ENCODE peak calls at places on chromosome 11, in eight cellular contexts. A is suprapubic skin, R is A549, V is left ventricle myocardium inferior, U is fibroblast of mammary gland, W is cardiac muscle cell, Z is sigmoid colon, Y is WERI-Rb-1. H is an unnamed sample.
A peak's percentile ranks its signal among the peaks of the same experiment; 100 is the strongest.

GRCh38 chr11:66546368-66546965 is at the start of gene ACTN3:
- DNase-seq in A (no peak), R (no peak), V (peak; percentile 33), U (peak; percentile 33), W (peak; percentile 92), Z (peak; percentile 87), Y (no peak), H (no peak)

GRCh38 chr11:538431-539051 is 1.2 kb downstream of the LRRC56 start:
- DNase-seq in A (peak; percentile 55), R (no peak), V (peak; percentile 11), U (no peak), W (no peak), Z (no peak), Y (no peak), H (no peak)

GRCh38 chr11:122721201-122721963 is 65.9 kb downstream of the UBASH3B start:
- DNase-seq in A (no peak), R (no peak), V (no peak), U (peak; percentile 45), W (no peak), Z (peak; percentile 43), Y (no peak), H (no peak)

GRCh38 chr11:72363112-72363511 is 71.2 kb downstream of the CLPB start:
- DNase-seq in A (no peak), R (no peak), V (no peak), U (no peak), W (no peak), Z (no peak), Y (no peak), H (no peak)

GRCh38 chr11:45378516-45378915 is 92.4 kb upstream of the SYT13 start:
- DNase-seq in A (peak; percentile 22), R (no peak), V (no peak), U (no peak), W (no peak), Z (no peak), Y (no peak), H (no peak)

GRCh38 chr11:66851698-66852465 is 5.0 kb upstream of the LRFN4 start:
- DNase-seq in A (no peak), R (no peak), V (no peak), U (no peak), W (no peak), Z (peak; percentile 49), Y (peak; percentile 56), H (peak; percentile 82)

GRCh38 chr11:115716080-115716479 is 211.9 kb upstream of the CADM1 start:
- DNase-seq in A (no peak), R (no peak), V (no peak), U (no peak), W (no peak), Z (peak; percentile 39), Y (no peak), H (no peak)

GRCh38 chr11:95789506-95790122 is at the start of gene FAM76B:
- DNase-seq in A (peak; percentile 98), R (peak; percentile 71), V (peak; percentile 96), U (peak; percentile 99), W (peak; percentile 98), Z (peak; percentile 99), Y (peak; percentile 98), H (peak; percentile 99)

GRCh38 chr11:113906038-113906437 is 1.4 kb downstream of the HTR3B start:
- DNase-seq in A (no peak), R (peak; percentile 10), V (no peak), U (peak; percentile 43), W (peak; percentile 65), Z (no peak), Y (peak; percentile 73), H (no peak)
- TF ChIP-seq CTCF in A (no peak), R (peak; percentile 14), V (peak; percentile 17), U (peak; percentile 29), W (peak; percentile 12), Z (no peak), Y (peak; percentile 61), H (peak; percentile 32)

DNA sequence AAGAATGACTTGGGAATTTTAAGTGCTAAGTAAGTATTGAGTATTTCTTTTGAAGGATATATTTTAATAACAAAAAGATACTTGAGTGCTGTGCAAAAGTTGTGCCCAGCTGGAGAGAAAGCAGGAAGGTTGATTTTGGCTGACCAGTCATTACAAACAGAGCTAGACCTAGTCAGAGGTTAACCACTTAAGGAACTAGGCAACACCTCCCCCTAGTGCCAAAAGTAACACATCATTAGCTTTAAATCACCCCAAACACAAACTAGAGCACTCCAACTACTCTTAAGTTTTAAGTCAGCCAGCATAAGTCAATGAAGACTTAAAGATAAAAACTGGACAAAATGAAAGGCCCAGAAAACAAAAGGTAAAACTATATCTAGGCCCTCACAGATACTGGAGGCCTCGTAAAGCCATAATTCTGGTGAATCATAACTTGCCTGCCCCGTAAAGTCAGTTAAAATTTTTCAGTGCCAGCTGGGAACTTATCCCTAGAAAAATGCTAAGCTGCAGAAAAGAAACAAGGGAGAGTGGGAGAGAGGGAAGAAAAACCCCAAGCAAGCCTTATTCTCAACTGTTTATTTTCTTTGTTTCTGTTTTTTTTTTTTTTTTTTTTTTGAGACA is 4.6 kb downstream of the TMEM9B start:
- DNase-seq in A (no peak), R (peak; percentile 81), V (no peak), U (peak; percentile 88), W (peak; percentile 71), Z (no peak), Y (peak; percentile 31), H (no peak)
- TF ChIP-seq CTCF in A (peak; percentile 53), R (peak; percentile 71), V (peak; percentile 66), U (peak; percentile 68), W (peak; percentile 71), Z (peak; percentile 42), Y (peak; percentile 71), H (peak; percentile 92)

GRCh38 chr11:40816976-40817375 is 642.5 kb downstream of the LRRC4C start:
- DNase-seq in A (no peak), R (no peak), V (no peak), U (no peak), W (no peak), Z (no peak), Y (no peak), H (no peak)

DNA sequence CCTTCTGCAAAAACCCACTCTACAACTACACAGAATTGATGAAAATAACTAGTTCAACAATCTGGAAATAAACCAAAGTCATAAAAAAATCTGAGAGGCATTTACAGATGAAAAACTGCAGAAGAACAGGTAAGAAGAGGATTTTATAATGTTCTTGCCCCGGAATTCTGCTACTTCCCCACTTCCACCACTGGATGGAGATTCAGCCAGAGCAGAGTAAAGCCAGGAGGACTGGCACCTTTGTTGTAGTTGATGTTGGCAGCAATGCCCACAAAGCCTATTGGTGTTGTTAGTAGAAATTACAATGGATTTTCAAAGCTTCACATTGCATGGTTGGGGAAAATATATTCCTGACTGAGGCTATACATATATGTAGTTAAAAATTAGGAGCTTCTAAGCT is 640.2 kb downstream of the LRRC4C start:
- DNase-seq in A (no peak), R (no peak), V (no peak), U (no peak), W (no peak), Z (no peak), Y (no peak), H (no peak)
- TF ChIP-seq CTCF in A (no peak), R (no peak), V (no peak), U (no peak), W (no peak), Z (no peak), Y (no peak), H (no peak)

GRCh38 chr11:73982990-73983763 is 534 bp upstream of the UCP2 start:
- DNase-seq in A (peak; percentile 95), R (peak; percentile 99), V (peak; percentile 93), U (peak; percentile 78), W (peak; percentile 93), Z (peak; percentile 97), Y (peak; percentile 99), H (peak; percentile 95)
- TF ChIP-seq CTCF in A (no peak), R (no peak), V (no peak), U (no peak), W (no peak), Z (no peak), Y (no peak), H (no peak)

GRCh38 chr11:15852179-15852578 is 504.2 kb downstream of the SOX6 start:
- DNase-seq in A (no peak), R (no peak), V (no peak), U (peak; percentile 23), W (no peak), Z (no peak), Y (peak; percentile 43), H (no peak)
- TF ChIP-seq CTCF in A (no peak), R (peak; percentile 43), V (peak; percentile 65), U (peak; percentile 51), W (peak; percentile 28), Z (no peak), Y (peak; percentile 54), H (peak; percentile 75)

GRCh38 chr11:80844110-80844509 is 1403.3 kb upstream of the TENM4 start:
- DNase-seq in A (no peak), R (no peak), V (no peak), U (no peak), W (no peak), Z (no peak), Y (no peak), H (no peak)
- TF ChIP-seq CTCF in A (no peak), R (no peak), V (no peak), U (no peak), W (no peak), Z (no peak), Y (no peak), H (no peak)

GRCh38 chr11:14374922-14375630 is 16.1 kb upstream of the RRAS2 start:
- DNase-seq in A (no peak), R (no peak), V (no peak), U (no peak), W (no peak), Z (no peak), Y (no peak), H (no peak)
- TF ChIP-seq CTCF in A (no peak), R (no peak), V (no peak), U (peak; percentile 23), W (peak; percentile 12), Z (no peak), Y (no peak), H (peak; percentile 37)

GRCh38 chr11:12764187-12764914 is 90.1 kb downstream of the TEAD1 start:
- DNase-seq in A (no peak), R (no peak), V (no peak), U (no peak), W (no peak), Z (no peak), Y (peak; percentile 44), H (no peak)

GRCh38 chr11:12762696-12763324 is 88.6 kb downstream of the TEAD1 start:
- DNase-seq in A (no peak), R (no peak), V (no peak), U (no peak), W (no peak), Z (no peak), Y (no peak), H (no peak)

GRCh38 chr11:12762283-12762682 is 88.1 kb downstream of the TEAD1 start:
- DNase-seq in A (no peak), R (no peak), V (no peak), U (no peak), W (no peak), Z (no peak), Y (no peak), H (no peak)

GRCh38 chr11:12757416-12757815 is 83.2 kb downstream of the TEAD1 start:
- DNase-seq in A (no peak), R (no peak), V (no peak), U (no peak), W (no peak), Z (no peak), Y (no peak), H (no peak)

GRCh38 chr11:12761029-12761428 is 86.8 kb downstream of the TEAD1 start:
- DNase-seq in A (no peak), R (no peak), V (no peak), U (peak; percentile 53), W (no peak), Z (no peak), Y (no peak), H (no peak)
- TF ChIP-seq CTCF in A (peak; percentile 8), R (peak; percentile 36), V (peak; percentile 31), U (peak; percentile 49), W (peak; percentile 49), Z (no peak), Y (no peak), H (peak; percentile 68)